ENCODE peak calls at places on chromosomes 2 and 18, in seven cellular contexts. R, W, H, Y, C, B and J are unnamed samples.

GRCh38 chr2:134014196-134014960 is 239.5 kb upstream of the MGAT5 start:
- DNase-seq in R (no peak), W (peak), H (no peak), Y (no peak), C (no peak), B (no peak), J (no peak)

GRCh38 chr18:73707035-73707434 is 440.6 kb downstream of the FBXO15 start:
- DNase-seq in R (no peak), W (peak), H (no peak), Y (no peak), C (peak), B (no peak), J (peak)

GRCh38 chr2:67259581-67260347 is 137.4 kb upstream of the ETAA1 start:
- DNase-seq in R (peak), W (peak), H (no peak), Y (peak), C (peak), B (no peak), J (peak)

GRCh38 chr2:37610638-37611289 is 60.7 kb downstream of the CDC42EP3 start:
- DNase-seq in R (no peak), W (peak), H (no peak), Y (peak), C (peak), B (no peak), J (no peak)

GRCh38 chr2:3585239-3586109 is 9.4 kb upstream of the COLEC11 start:
- DNase-seq in R (peak), W (peak), H (no peak), Y (peak), C (peak), B (no peak), J (peak)

GRCh38 chr2:155600914-155601760 is 731.4 kb downstream of the NR4A2 start:
- DNase-seq in R (no peak), W (no peak), H (no peak), Y (no peak), C (no peak), B (peak), J (no peak)

GRCh38 chr2:197233473-197233872 is 77.1 kb downstream of the ANKRD44 start:
- DNase-seq in R (no peak), W (no peak), H (no peak), Y (no peak), C (no peak), B (no peak), J (no peak)

GRCh38 chr2:16487686-16488085 is 177.9 kb downstream of the CYRIA start:
- DNase-seq in R (peak), W (peak), H (no peak), Y (no peak), C (no peak), B (no peak), J (peak)

GRCh38 chr2:120949027-120949956 is 213.6 kb downstream of the GLI2 start:
- DNase-seq in R (no peak), W (no peak), H (no peak), Y (no peak), C (no peak), B (no peak), J (no peak)
- TF ChIP-seq CTCF in R (peak), W (peak), H (no peak), Y (no peak), C (peak), B (no peak), J (peak)

DNA sequence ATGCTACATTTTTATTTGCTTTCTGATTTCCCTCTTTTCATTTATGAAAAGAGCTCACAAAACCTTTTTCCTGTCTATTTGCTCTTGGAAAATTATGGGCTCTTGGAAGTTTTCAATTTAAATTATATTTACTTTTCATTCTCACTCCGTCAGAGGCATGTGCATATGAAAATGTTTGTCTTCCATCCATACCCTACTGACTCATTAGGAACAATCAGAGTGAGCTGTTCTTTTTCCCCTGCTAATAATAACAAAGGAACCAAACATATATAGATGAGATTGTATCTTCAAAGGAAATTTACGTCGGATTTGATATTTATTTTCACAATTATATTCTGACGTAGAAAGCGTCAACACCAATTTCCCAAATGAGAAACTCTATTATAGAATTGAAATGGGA is 1101.2 kb downstream of the TSN start:
- DNase-seq in R (no peak), W (no peak), H (no peak), Y (no peak), C (no peak), B (no peak), J (no peak)
- H3K4me3 ChIP-seq in R (no peak), W (no peak), H (no peak), Y (no peak), C (no peak), B (no peak), J (no peak)

GRCh38 chr18:32483002-32483401 is 12.3 kb upstream of the GAREM1 start:
- DNase-seq in R (no peak), W (no peak), H (no peak), Y (no peak), C (no peak), B (no peak), J (no peak)

GRCh38 chr18:32478317-32478716 is 7.6 kb upstream of the GAREM1 start:
- DNase-seq in R (no peak), W (no peak), H (no peak), Y (no peak), C (no peak), B (no peak), J (no peak)

GRCh38 chr18:32480581-32480980 is 9.9 kb upstream of the GAREM1 start:
- DNase-seq in R (no peak), W (no peak), H (no peak), Y (no peak), C (peak), B (no peak), J (no peak)

GRCh38 chr18:32482117-32482516 is 11.4 kb upstream of the GAREM1 start:
- DNase-seq in R (no peak), W (no peak), H (no peak), Y (no peak), C (no peak), B (no peak), J (no peak)

DNA sequence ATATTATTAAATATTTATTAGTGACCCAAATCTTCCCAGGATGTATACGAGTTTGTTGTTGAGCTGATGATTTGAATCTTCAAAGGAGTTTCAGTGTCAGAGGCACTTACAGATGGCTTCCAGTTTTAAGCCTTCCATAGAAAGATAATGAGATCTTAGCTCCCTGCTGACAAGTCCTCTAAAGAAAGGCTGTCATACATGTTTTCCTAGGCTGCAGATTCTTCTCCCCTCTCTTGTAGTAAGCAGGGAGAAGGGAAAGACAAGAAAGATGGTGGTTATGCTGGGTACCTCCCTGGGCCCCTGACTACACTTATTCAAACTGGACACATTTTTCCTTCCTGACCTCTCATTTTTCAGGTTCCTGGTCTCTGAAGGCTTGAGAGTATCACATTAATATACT is 8.1 kb upstream of the GAREM1 start:
- DNase-seq in R (no peak), W (no peak), H (no peak), Y (no peak), C (no peak), B (no peak), J (no peak)
- TF ChIP-seq CTCF in R (no peak), W (no peak), H (no peak), Y (no peak), C (no peak), B (no peak), J (no peak)

GRCh38 chr18:55301836-55302235 is 286.2 kb downstream of the TCF4 start:
- DNase-seq in R (no peak), W (no peak), H (no peak), Y (no peak), C (peak), B (no peak), J (peak)

GRCh38 chr18:55301196-55301540 is 286.8 kb downstream of the TCF4 start:
- DNase-seq in R (no peak), W (no peak), H (no peak), Y (no peak), C (peak), B (no peak), J (peak)

GRCh38 chr18:55296761-55297160 is 291.2 kb downstream of the TCF4 start:
- DNase-seq in R (no peak), W (no peak), H (no peak), Y (no peak), C (peak), B (no peak), J (no peak)

GRCh38 chr18:55302337-55302833 is 285.6 kb downstream of the TCF4 start:
- DNase-seq in R (no peak), W (peak), H (no peak), Y (no peak), C (peak), B (no peak), J (no peak)

GRCh38 chr18:55300469-55301195 is 287.4 kb downstream of the TCF4 start:
- DNase-seq in R (no peak), W (peak), H (no peak), Y (no peak), C (peak), B (no peak), J (peak)
- H3K4me3 ChIP-seq in R (no peak), W (peak), H (peak), Y (no peak), C (peak), B (no peak), J (no peak)

DNA sequence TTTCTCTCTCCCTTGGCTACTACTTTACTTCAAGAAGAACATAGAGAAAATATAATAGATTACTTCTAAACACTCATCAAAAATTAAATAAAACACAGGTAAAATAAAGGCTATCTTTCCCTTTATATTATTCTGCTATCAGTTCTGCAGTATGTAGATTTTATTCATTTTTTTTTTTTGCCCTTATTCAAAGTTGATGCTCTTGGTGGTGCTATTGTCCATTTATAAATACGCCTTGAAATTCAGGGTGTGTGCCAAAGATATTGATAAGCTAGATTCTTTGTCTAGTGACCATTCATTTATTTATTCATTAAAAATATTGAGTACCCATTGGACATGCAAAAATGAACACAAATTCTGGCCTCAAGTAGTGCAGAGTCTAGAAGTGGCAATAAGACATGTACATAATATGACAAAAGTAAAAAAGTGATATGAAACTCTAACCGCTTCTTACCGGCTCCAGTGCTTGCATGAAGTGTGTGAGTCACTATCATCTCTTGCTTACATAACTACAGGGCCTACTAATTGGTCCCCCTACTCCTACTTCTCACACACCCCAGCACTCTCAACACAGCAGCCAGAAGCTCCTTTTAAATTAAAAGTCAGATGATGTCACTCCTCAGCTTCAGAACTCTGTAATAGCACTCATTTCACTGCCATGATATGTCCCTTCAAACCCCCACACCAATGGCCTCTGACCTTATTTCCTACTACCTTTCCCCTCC is 208.3 kb upstream of the FANCL start:
- DNase-seq in R (no peak), W (peak), H (no peak), Y (no peak), C (no peak), B (no peak), J (no peak)
- TF ChIP-seq CTCF in R (no peak), W (no peak), H (no peak), Y (no peak), C (no peak), B (no peak), J (no peak)

GRCh38 chr2:192194866-192195547 is at the start of gene TMEFF2:
- DNase-seq in R (peak), W (peak), H (peak), Y (peak), C (peak), B (no peak), J (peak)

GRCh38 chr2:192194065-192194865 is 468 bp downstream of the TMEFF2 start:
- DNase-seq in R (peak), W (peak), H (no peak), Y (peak), C (peak), B (no peak), J (peak)

GRCh38 chr2:192197387-192197786 is 2.7 kb upstream of the TMEFF2 start:
- DNase-seq in R (peak), W (no peak), H (no peak), Y (no peak), C (peak), B (no peak), J (peak)

GRCh38 chr2:192195548-192196418 is 1.1 kb upstream of the TMEFF2 start:
- DNase-seq in R (no peak), W (peak), H (no peak), Y (no peak), C (peak), B (no peak), J (peak)

DNA sequence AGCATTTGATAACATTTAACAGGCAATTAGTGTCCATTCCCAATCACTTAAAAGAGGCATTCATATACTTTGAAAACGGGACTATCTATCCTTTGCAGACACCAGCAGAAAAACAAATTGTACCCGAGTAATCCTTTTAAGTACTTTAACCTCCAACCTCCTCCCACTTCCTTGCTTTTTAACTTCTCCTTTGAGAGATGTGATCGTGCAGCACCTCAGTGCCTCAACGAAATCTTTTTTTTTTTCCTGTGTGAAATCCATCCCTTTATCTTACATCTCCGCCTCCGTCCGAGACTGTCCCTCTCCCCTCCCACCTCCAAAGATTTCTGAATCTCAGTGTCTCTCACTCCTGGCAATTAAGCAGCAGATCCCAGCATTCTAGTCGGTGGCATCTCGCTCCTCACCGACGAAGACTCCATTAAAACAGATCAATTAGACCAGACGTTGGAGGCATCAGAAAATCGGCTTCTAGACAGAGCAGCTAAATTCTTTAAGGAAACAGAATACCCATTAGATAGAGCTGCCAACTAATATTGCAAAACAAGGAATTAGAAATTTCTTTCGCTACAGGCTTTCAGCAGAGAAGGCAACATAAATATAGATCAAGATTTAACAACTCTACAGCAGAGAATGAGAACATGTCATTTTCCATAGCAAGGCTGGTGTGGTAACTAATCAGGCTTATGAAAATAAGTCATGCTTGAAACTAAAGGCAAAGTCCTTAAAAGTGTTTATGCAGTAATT is 1.9 kb upstream of the TMEFF2 start:
- DNase-seq in R (no peak), W (no peak), H (no peak), Y (no peak), C (peak), B (no peak), J (peak)
- H3K4me3 ChIP-seq in R (peak), W (peak), H (no peak), Y (peak), C (no peak), B (no peak), J (peak)